ENCODE peak calls at places on chromosomes 13 and 19, in seven cellular contexts. One of them, this sample, is unnamed.

GRCh38 chr13:53601181-53601580 is 572.6 kb downstream of the OLFM4 start:
- DNase-seq in globus pallidus: no peak
- DNase-seq in stimulated activated CD8-positive, alpha-beta memory T cell treated with anti-CD3 and anti-CD28 coated beads, Interleukin-7, amount 100 ng/mL, for 48 hours: no peak
- DNase-seq in left lung: no peak
- DNase-seq in M059J: no peak
- DNase-seq in glutamatergic neuron: no peak
- DNase-seq in COLO829: no peak
- DNase-seq in this sample: no peak

GRCh38 chr19:57552432-57552831 is 7.2 kb downstream of the ZNF550 start:
- DNase-seq in globus pallidus: no peak
- DNase-seq in COLO829: no peak
- DNase-seq in M059J: no peak
- DNase-seq in stimulated activated CD8-positive, alpha-beta memory T cell treated with anti-CD3 and anti-CD28 coated beads, Interleukin-7, amount 100 ng/mL, for 48 hours: no peak
- DNase-seq in glutamatergic neuron: no peak
- DNase-seq in left lung: no peak
- DNase-seq in this sample: no peak

GRCh38 chr19:10389863-10390262 is 9.5 kb upstream of the TYK2 start:
- DNase-seq in left lung: no peak
- DNase-seq in COLO829: no peak
- DNase-seq in stimulated activated CD8-positive, alpha-beta memory T cell treated with anti-CD3 and anti-CD28 coated beads, Interleukin-7, amount 100 ng/mL, for 48 hours: no peak
- DNase-seq in globus pallidus: no peak
- DNase-seq in M059J: no peak
- DNase-seq in glutamatergic neuron: no peak
- DNase-seq in this sample: no peak

GRCh38 chr13:70905035-70905434 is 796.8 kb upstream of the KLHL1 start:
- DNase-seq in M059J: no peak
- DNase-seq in stimulated activated CD8-positive, alpha-beta memory T cell treated with anti-CD3 and anti-CD28 coated beads, Interleukin-7, amount 100 ng/mL, for 48 hours: no peak
- DNase-seq in globus pallidus: no peak
- DNase-seq in COLO829: peak; percentile 69
- DNase-seq in left lung: no peak
- DNase-seq in glutamatergic neuron: no peak
- DNase-seq in this sample: no peak

GRCh38 chr19:32781280-32781679 is 61.7 kb downstream of the TDRD12 start:
- DNase-seq in stimulated activated CD8-positive, alpha-beta memory T cell treated with anti-CD3 and anti-CD28 coated beads, Interleukin-7, amount 100 ng/mL, for 48 hours: no peak
- DNase-seq in left lung: no peak
- DNase-seq in M059J: no peak
- DNase-seq in globus pallidus: no peak
- DNase-seq in glutamatergic neuron: no peak
- DNase-seq in COLO829: no peak
- DNase-seq in this sample: no peak

GRCh38 chr19:3136684-3137055 is 837 bp downstream of the GNA15 start:
- DNase-seq in M059J: no peak
- DNase-seq in globus pallidus: no peak
- DNase-seq in left lung: peak; percentile 73
- DNase-seq in glutamatergic neuron: no peak
- DNase-seq in COLO829: no peak
- DNase-seq in stimulated activated CD8-positive, alpha-beta memory T cell treated with anti-CD3 and anti-CD28 coated beads, Interleukin-7, amount 100 ng/mL, for 48 hours: no peak
- DNase-seq in this sample: peak; percentile 82

GRCh38 chr13:93140912-93141311 is 85.7 kb upstream of the GPC6 start:
- DNase-seq in stimulated activated CD8-positive, alpha-beta memory T cell treated with anti-CD3 and anti-CD28 coated beads, Interleukin-7, amount 100 ng/mL, for 48 hours: no peak
- DNase-seq in M059J: no peak
- DNase-seq in globus pallidus: no peak
- DNase-seq in glutamatergic neuron: no peak
- DNase-seq in COLO829: no peak
- DNase-seq in left lung: no peak
- DNase-seq in this sample: no peak

GRCh38 chr19:17020380-17020779 is 6.2 kb downstream of the CPAMD8 start:
- DNase-seq in glutamatergic neuron: no peak
- DNase-seq in globus pallidus: peak; percentile 48
- DNase-seq in M059J: no peak
- DNase-seq in left lung: no peak
- DNase-seq in COLO829: no peak
- DNase-seq in stimulated activated CD8-positive, alpha-beta memory T cell treated with anti-CD3 and anti-CD28 coated beads, Interleukin-7, amount 100 ng/mL, for 48 hours: no peak
- DNase-seq in this sample: no peak

GRCh38 chr19:40646564-40647254 is 43.7 kb downstream of the NUMBL start:
- DNase-seq in stimulated activated CD8-positive, alpha-beta memory T cell treated with anti-CD3 and anti-CD28 coated beads, Interleukin-7, amount 100 ng/mL, for 48 hours: no peak
- DNase-seq in globus pallidus: no peak
- DNase-seq in COLO829: no peak
- DNase-seq in M059J: peak; percentile 51
- DNase-seq in glutamatergic neuron: no peak
- DNase-seq in left lung: no peak
- DNase-seq in this sample: no peak

GRCh38 chr19:36257512-36257876 is 42.6 kb downstream of the ZNF146 start:
- DNase-seq in COLO829: no peak
- DNase-seq in stimulated activated CD8-positive, alpha-beta memory T cell treated with anti-CD3 and anti-CD28 coated beads, Interleukin-7, amount 100 ng/mL, for 48 hours: no peak
- DNase-seq in M059J: no peak
- DNase-seq in left lung: no peak
- DNase-seq in globus pallidus: no peak
- DNase-seq in glutamatergic neuron: peak; percentile 53
- DNase-seq in this sample: no peak

GRCh38 chr19:57648336-57649003 is 15.5 kb downstream of the ZNF211 start:
- DNase-seq in COLO829: no peak
- DNase-seq in stimulated activated CD8-positive, alpha-beta memory T cell treated with anti-CD3 and anti-CD28 coated beads, Interleukin-7, amount 100 ng/mL, for 48 hours: no peak
- DNase-seq in left lung: no peak
- DNase-seq in glutamatergic neuron: no peak
- DNase-seq in globus pallidus: no peak
- DNase-seq in M059J: no peak
- DNase-seq in this sample: no peak

GRCh38 chr13:50809133-50810090 is 34.1 kb downstream of the DLEU7 start:
- DNase-seq in COLO829: no peak
- DNase-seq in left lung: no peak
- DNase-seq in glutamatergic neuron: no peak
- DNase-seq in globus pallidus: no peak
- DNase-seq in stimulated activated CD8-positive, alpha-beta memory T cell treated with anti-CD3 and anti-CD28 coated beads, Interleukin-7, amount 100 ng/mL, for 48 hours: no peak
- DNase-seq in M059J: peak; percentile 68
- DNase-seq in this sample: no peak

GRCh38 chr13:44158741-44159632 is 214.6 kb upstream of the SERP2 start:
- DNase-seq in M059J: peak; percentile 83
- DNase-seq in glutamatergic neuron: no peak
- DNase-seq in stimulated activated CD8-positive, alpha-beta memory T cell treated with anti-CD3 and anti-CD28 coated beads, Interleukin-7, amount 100 ng/mL, for 48 hours: no peak
- DNase-seq in left lung: no peak
- DNase-seq in globus pallidus: no peak
- DNase-seq in COLO829: no peak
- DNase-seq in this sample: no peak

GRCh38 chr13:40187324-40187795 is 479.1 kb downstream of the FOXO1 start:
- DNase-seq in M059J: no peak
- DNase-seq in glutamatergic neuron: no peak
- DNase-seq in left lung: peak; percentile 61
- DNase-seq in COLO829: no peak
- DNase-seq in globus pallidus: no peak
- DNase-seq in stimulated activated CD8-positive, alpha-beta memory T cell treated with anti-CD3 and anti-CD28 coated beads, Interleukin-7, amount 100 ng/mL, for 48 hours: no peak
- DNase-seq in this sample: no peak

GRCh38 chr19:50505856-50506611 is 5.0 kb downstream of the JOSD2 start:
- DNase-seq in COLO829: no peak
- DNase-seq in glutamatergic neuron: no peak
- DNase-seq in globus pallidus: no peak
- DNase-seq in M059J: no peak
- DNase-seq in stimulated activated CD8-positive, alpha-beta memory T cell treated with anti-CD3 and anti-CD28 coated beads, Interleukin-7, amount 100 ng/mL, for 48 hours: no peak
- DNase-seq in left lung: peak; percentile 73
- DNase-seq in this sample: no peak

GRCh38 chr19:28793391-28794168 is 419.4 kb downstream of the UQCRFS1 start:
- DNase-seq in COLO829: no peak
- DNase-seq in globus pallidus: no peak
- DNase-seq in M059J: no peak
- DNase-seq in stimulated activated CD8-positive, alpha-beta memory T cell treated with anti-CD3 and anti-CD28 coated beads, Interleukin-7, amount 100 ng/mL, for 48 hours: no peak
- DNase-seq in left lung: peak; percentile 77
- DNase-seq in glutamatergic neuron: peak; percentile 31
- DNase-seq in this sample: no peak

GRCh38 chr19:13761423-13761822 is 2.9 kb upstream of the MRI1 start:
- DNase-seq in left lung: no peak
- DNase-seq in COLO829: no peak
- DNase-seq in M059J: no peak
- DNase-seq in glutamatergic neuron: no peak
- DNase-seq in stimulated activated CD8-positive, alpha-beta memory T cell treated with anti-CD3 and anti-CD28 coated beads, Interleukin-7, amount 100 ng/mL, for 48 hours: no peak
- DNase-seq in globus pallidus: no peak
- DNase-seq in this sample: no peak

GRCh38 chr19:45156751-45157150 is 4.0 kb downstream of the NKPD1 start:
- DNase-seq in stimulated activated CD8-positive, alpha-beta memory T cell treated with anti-CD3 and anti-CD28 coated beads, Interleukin-7, amount 100 ng/mL, for 48 hours: no peak
- DNase-seq in globus pallidus: no peak
- DNase-seq in M059J: no peak
- DNase-seq in glutamatergic neuron: no peak
- DNase-seq in left lung: no peak
- DNase-seq in COLO829: no peak
- DNase-seq in this sample: no peak

GRCh38 chr19:20612711-20613316 is 47.2 kb upstream of the ZNF737 start:
- DNase-seq in left lung: no peak
- DNase-seq in glutamatergic neuron: no peak
- DNase-seq in M059J: no peak
- DNase-seq in globus pallidus: no peak
- DNase-seq in stimulated activated CD8-positive, alpha-beta memory T cell treated with anti-CD3 and anti-CD28 coated beads, Interleukin-7, amount 100 ng/mL, for 48 hours: no peak
- DNase-seq in COLO829: no peak
- DNase-seq in this sample: no peak

This sample was measured in RWPE1.